ENCODE peak calls at places on chromosomes 12 and 14, in four cellular contexts. J is GM03348, W is SHP77, P is KG1. G is an unnamed sample.

GRCh38 chr14:41385787-41386186 is 220.9 kb upstream of the LRFN5 start:
- DNase-seq in W (no peak), P (no peak), J (no peak), G (no peak)

GRCh38 chr12:79927772-79928474 is 7.0 kb downstream of the PPP1R12A start:
- DNase-seq in J (peak; percentile 23), P (no peak), W (no peak), G (no peak)

GRCh38 chr12:81644503-81644902 is 114.6 kb downstream of the PPFIA2 start:
- DNase-seq in J (peak; percentile 30), P (no peak), W (peak; percentile 69), G (peak; percentile 51)

GRCh38 chr12:4269279-4269991 is 4.1 kb upstream of the CCND2 start:
- DNase-seq in J (no peak), W (no peak), P (peak; percentile 53), G (no peak)

GRCh38 chr14:38143651-38144505 is 63.8 kb upstream of the SSTR1 start:
- DNase-seq in W (no peak), J (peak; percentile 26), P (no peak), G (no peak)

GRCh38 chr12:76757694-76758093 is 6.2 kb upstream of the ZDHHC17 start:
- DNase-seq in J (peak; percentile 48), P (no peak), W (no peak), G (no peak)

GRCh38 chr14:92635031-92635430 is 113.4 kb downstream of the LGMN start:
- DNase-seq in W (peak; percentile 5), J (no peak), P (no peak), G (no peak)

GRCh38 chr12:18998343-18999270 is 130.9 kb upstream of the PLEKHA5 start:
- DNase-seq in W (no peak), P (no peak), J (peak; percentile 63), G (peak; percentile 82)

GRCh38 chr12:108914031-108914630 is 34.2 kb downstream of the DAO start:
- DNase-seq in P (peak; percentile 15), J (peak; percentile 23), W (no peak), G (no peak)

GRCh38 chr12:96335270-96335669 is 65.0 kb downstream of the CDK17 start:
- DNase-seq in P (no peak), W (no peak), J (no peak), G (no peak)

GRCh38 chr12:80195143-80195726 is 95.9 kb downstream of the OTOGL start:
- DNase-seq in P (no peak), W (peak; percentile 50), J (peak; percentile 68), G (peak; percentile 59)

GRCh38 chr14:88323520-88324199 is 591 bp upstream of the KCNK10 start:
- DNase-seq in W (peak; percentile 29), J (peak; percentile 36), P (no peak), G (peak; percentile 29)

GRCh38 chr14:103856105-103856504 is 8.7 kb upstream of the PPP1R13B start:
- DNase-seq in P (no peak), W (no peak), J (no peak), G (no peak)

GRCh38 chr12:124207049-124207448 is 87.8 kb upstream of the RFLNA start:
- DNase-seq in P (no peak), W (no peak), J (no peak), G (no peak)

GRCh38 chr12:95611676-95612309 is 60.5 kb upstream of the USP44 start:
- DNase-seq in P (no peak), J (no peak), W (no peak), G (no peak)

GRCh38 chr14:85058170-85058569 is 471.8 kb upstream of the FLRT2 start:
- DNase-seq in J (no peak), P (no peak), W (no peak), G (no peak)

GRCh38 chr14:97155814-97156213 is 358.6 kb downstream of the VRK1 start:
- DNase-seq in J (no peak), W (no peak), P (no peak), G (no peak)

GRCh38 chr14:23217032-23217431 is 20.7 kb upstream of the RNF212B start:
- DNase-seq in J (no peak), P (no peak), W (no peak), G (no peak)

GRCh38 chr14:61620130-61620946 is 75.0 kb upstream of the HIF1A start:
- DNase-seq in W (no peak), J (peak; percentile 81), P (no peak), G (no peak)

GRCh38 chr14:44029933-44030332 is 477.1 kb downstream of the FSCB start:
- DNase-seq in J (no peak), W (no peak), P (no peak), G (no peak)

GRCh38 chr12:25323774-25324086 is 73.0 kb upstream of the KRAS start:
- DNase-seq in J (no peak), P (no peak), W (no peak), G (no peak)

GRCh38 chr12:132450391-132451171 is 39.4 kb upstream of the FBRSL1 start:
- DNase-seq in J (no peak), P (no peak), W (peak; percentile 51), G (peak; percentile 54)

GRCh38 chr14:104011824-104012517 is 69.6 kb upstream of the RD3L start:
- DNase-seq in J (no peak), P (no peak), W (no peak), G (no peak)

GRCh38 chr12:48296586-48297396 is 53.9 kb downstream of the ZNF641 start:
- DNase-seq in W (no peak), J (peak; percentile 78), P (no peak), G (peak; percentile 94)

GRCh38 chr12:62779488-62779887 is 155.5 kb downstream of the PPM1H start:
- DNase-seq in J (no peak), W (no peak), P (no peak), G (no peak)

GRCh38 chr14:23984891-23985607 is 3.7 kb upstream of the DHRS4L2 start:
- DNase-seq in J (peak; percentile 85), P (no peak), W (no peak), G (no peak)

GRCh38 chr12:124456652-124457152 is 110.7 kb downstream of the NCOR2 start:
- DNase-seq in J (no peak), P (peak; percentile 33), W (no peak), G (no peak)

GRCh38 chr12:47271800-47272230 is 192.1 kb upstream of the AMIGO2 start:
- DNase-seq in P (no peak), J (no peak), W (no peak), G (no peak)

GRCh38 chr12:45273717-45274271 is 57.9 kb downstream of the ANO6 start:
- DNase-seq in P (no peak), J (peak; percentile 85), W (no peak), G (no peak)

GRCh38 chr14:59333235-59333634 is 131.9 kb downstream of the GPR135 start:
- DNase-seq in P (no peak), J (no peak), W (no peak), G (no peak)

GRCh38 chr12:51705450-51705849 is 114.4 kb downstream of the SCN8A start:
- DNase-seq in J (no peak), P (no peak), W (no peak), G (no peak)

GRCh38 chr14:72804653-72805180 is 89.2 kb downstream of the DPF3 start:
- DNase-seq in J (no peak), W (no peak), P (no peak), G (no peak)

GRCh38 chr14:75522224-75522764 is at the start of gene BATF:
- DNase-seq in P (peak; percentile 70), W (no peak), J (no peak), G (no peak)

GRCh38 chr14:28763914-28764848 is 2.4 kb upstream of the FOXG1 start:
- DNase-seq in J (no peak), P (no peak), W (peak; percentile 39), G (no peak)

GRCh38 chr14:68247867-68248266 is 428.3 kb downstream of the RAD51B start:
- DNase-seq in P (no peak), J (peak; percentile 39), W (no peak), G (no peak)

GRCh38 chr12:13811061-13811460 is 170.3 kb downstream of the GRIN2B start:
- DNase-seq in J (no peak), W (no peak), P (no peak), G (no peak)

GRCh38 chr14:30874999-30875787 is 834 bp downstream of the COCH start:
- DNase-seq in W (peak; percentile 24), J (peak; percentile 13), P (no peak), G (no peak)

GRCh38 chr14:77133718-77134338 is 7.8 kb downstream of the ZDHHC22 start:
- DNase-seq in J (peak; percentile 84), P (peak; percentile 5), W (no peak), G (peak; percentile 53)